ENCODE peak calls at places on chromosome 3, in four cellular contexts. R, F, C and I are unnamed samples. For H3K4me1, the result is how much of the 10 kb centered on the place peaks cover.

GRCh38 chr3:135891121-135891520 is 74.4 kb upstream of the PPP2R3A start:
- DNase-seq in R (no peak), F (no peak), C (no peak), I (no peak)

GRCh38 chr3:133964547-133964946 is 65.2 kb downstream of the SLCO2A1 start:
- DNase-seq in R (peak), F (peak), C (no peak), I (no peak)

GRCh38 chr3:9826815-9827574 is 16.8 kb downstream of the RPUSD3 start:
- DNase-seq in R (no peak), F (peak), C (no peak), I (peak)

GRCh38 chr3:106029941-106030619 is 161.3 kb upstream of the CBLB start:
- DNase-seq in R (no peak), F (no peak), C (peak), I (no peak)

GRCh38 chr3:16362781-16363180 is 97.8 kb downstream of the OXNAD1 start:
- DNase-seq in R (no peak), F (no peak), C (peak), I (no peak)

GRCh38 chr3:61894988-61895935 is 333.9 kb downstream of the PTPRG start:
- DNase-seq in R (peak), F (peak), C (peak), I (no peak)

GRCh38 chr3:81695302-81695701 is 66.1 kb downstream of the GBE1 start:
- DNase-seq in R (no peak), F (no peak), C (no peak), I (no peak)

GRCh38 chr3:195154793-195155535 is 116.0 kb downstream of the XXYLT1 start:
- DNase-seq in R (no peak), F (no peak), C (peak), I (no peak)

GRCh38 chr3:53223025-53223424 is 32.8 kb downstream of the TKT start:
- DNase-seq in R (no peak), F (no peak), C (no peak), I (peak)

GRCh38 chr3:31166249-31166885 is 271.9 kb upstream of the GADL1 start:
- DNase-seq in R (no peak), F (no peak), C (peak), I (no peak)

GRCh38 chr3:156519758-156520162 is 35.2 kb downstream of the SSR3 start:
- DNase-seq in R (no peak), F (no peak), C (no peak), I (no peak)

GRCh38 chr3:10283638-10284037 is 9.1 kb downstream of the GHRL start:
- DNase-seq in R (no peak), F (no peak), C (no peak), I (no peak)

GRCh38 chr3:105427332-105427731 is 60.6 kb downstream of the ALCAM start:
- DNase-seq in R (no peak), F (no peak), C (no peak), I (no peak)

GRCh38 chr3:137165117-137165806 is 207.5 kb downstream of the IL20RB start:
- DNase-seq in R (no peak), F (no peak), C (peak), I (no peak)

GRCh38 chr3:71497367-71497925 is 86.1 kb downstream of the FOXP1 start:
- DNase-seq in R (no peak), F (no peak), C (no peak), I (no peak)

GRCh38 chr3:188197388-188197847 is 43.5 kb downstream of the LPP start:
- DNase-seq in R (no peak), F (no peak), C (no peak), I (peak)

GRCh38 chr3:188270423-188270972 is 116.5 kb downstream of the LPP start:
- DNase-seq in R (no peak), F (no peak), C (peak), I (no peak)

GRCh38 chr3:155701882-155702465 is 42.9 kb downstream of the PLCH1 start:
- DNase-seq in R (peak), F (peak), C (peak), I (no peak)

GRCh38 chr3:48141225-48142137 is 46.7 kb downstream of the CDC25A start:
- DNase-seq in R (no peak), F (no peak), C (no peak), I (no peak)

GRCh38 chr3:132183811-132184210 is 133.4 kb upstream of the ACP3 start:
- DNase-seq in R (no peak), F (no peak), C (no peak), I (no peak)
- TF ChIP-seq CEBPB in R (no peak), F (no peak), C (no peak), I (no peak)

GRCh38 chr3:52062499-52062898 is 6.1 kb upstream of the DUSP7 start:
- DNase-seq in R (peak), F (peak), C (peak), I (no peak)
- H3K4me1 ChIP-seq in R (under half), F (under half), C (under half), I (under half)

GRCh38 chr3:126910231-126910630 is 72.7 kb upstream of the PLXNA1 start:
- DNase-seq in R (no peak), F (no peak), C (no peak), I (no peak)

GRCh38 chr3:126911162-126912026 is 71.5 kb upstream of the PLXNA1 start:
- DNase-seq in R (peak), F (peak), C (peak), I (no peak)

GRCh38 chr3:126912027-126912422 is 70.9 kb upstream of the PLXNA1 start:
- DNase-seq in R (no peak), F (no peak), C (no peak), I (no peak)

GRCh38 chr3:126907557-126907956 is 75.4 kb upstream of the PLXNA1 start:
- DNase-seq in R (no peak), F (no peak), C (no peak), I (no peak)

GRCh38 chr3:126908752-126909275 is 74.1 kb upstream of the PLXNA1 start:
- DNase-seq in R (no peak), F (no peak), C (no peak), I (no peak)
- TF ChIP-seq CEBPB in R (no peak), F (no peak), C (no peak), I (no peak)

GRCh38 chr3:152445227-152445626 is 176.5 kb downstream of the MBNL1 start:
- DNase-seq in R (no peak), F (no peak), C (no peak), I (no peak)
- H3K4me1 ChIP-seq in R (under half), F (under half), C (under half), I (under half)

GRCh38 chr3:125250973-125251372 is 38.4 kb upstream of the SLC12A8 start:
- DNase-seq in R (no peak), F (no peak), C (no peak), I (no peak)
- TF ChIP-seq CEBPB in R (no peak), F (no peak), C (no peak), I (no peak)

GRCh38 chr3:64351713-64352595 is 126.7 kb upstream of the PRICKLE2 start:
- DNase-seq in R (no peak), F (no peak), C (peak), I (no peak)
- H3K4me1 ChIP-seq in R (under half), F (under half), C (under half), I (under half)